ENCODE peak calls at places on chromosomes 2 and 18, in eight cellular contexts. E is GM12865, B is fibroblast of pulmonary artery, C is cardiac muscle cell, D is OCI-LY7, W is astrocyte of the spinal cord, F is GM20000, U is dorsolateral prefrontal cortex. V is an unnamed sample.
A peak's percentile ranks its signal among the peaks of the same experiment; 100 is the strongest.

GRCh38 chr2:181526014-181526413 is 68.8 kb downstream of the ITGA4 start:
- DNase-seq in E (no peak), B (no peak), C (no peak), D (no peak), W (no peak), F (no peak), U (no peak), V (no peak)

GRCh38 chr18:35572644-35573043 is 8.9 kb upstream of the GALNT1 start:
- DNase-seq in E (no peak), B (no peak), C (no peak), D (no peak), W (peak; percentile 17), F (no peak), U (no peak), V (no peak)

GRCh38 chr2:190682168-190682567 is 33.3 kb downstream of the NAB1 start:
- DNase-seq in E (no peak), B (peak; percentile 38), C (peak; percentile 8), D (no peak), W (no peak), F (no peak), U (no peak), V (no peak)

GRCh38 chr2:4972472-4972871 is 719.7 kb upstream of the SOX11 start:
- DNase-seq in E (no peak), B (no peak), C (no peak), D (no peak), W (no peak), F (no peak), U (no peak), V (no peak)

GRCh38 chr18:45715212-45715780 is 8.7 kb upstream of the SLC14A1 start:
- DNase-seq in E (no peak), B (no peak), C (no peak), D (no peak), W (no peak), F (no peak), U (no peak), V (peak; percentile 2)

GRCh38 chr2:235938611-235939010 is 229.6 kb downstream of the GBX2 start:
- DNase-seq in E (no peak), B (no peak), C (no peak), D (no peak), W (no peak), F (no peak), U (no peak), V (no peak)

GRCh38 chr18:45621068-45621511 is 5.8 kb downstream of the SLC14A2 start:
- DNase-seq in E (peak; percentile 48), B (peak; percentile 52), C (peak; percentile 65), D (peak; percentile 0), W (peak; percentile 52), F (peak; percentile 66), U (no peak), V (peak; percentile 46)

GRCh38 chr2:214985619-214986018 is 152.8 kb downstream of the ABCA12 start:
- DNase-seq in E (no peak), B (no peak), C (no peak), D (no peak), W (no peak), F (no peak), U (no peak), V (no peak)

GRCh38 chr2:118122768-118123335 is 34.6 kb downstream of the INSIG2 start:
- DNase-seq in E (peak; percentile 13), B (no peak), C (no peak), D (no peak), W (no peak), F (peak; percentile 49), U (no peak), V (no peak)

GRCh38 chr2:67037655-67038054 is 359.5 kb upstream of the ETAA1 start:
- DNase-seq in E (no peak), B (no peak), C (no peak), D (no peak), W (no peak), F (no peak), U (no peak), V (no peak)

GRCh38 chr2:234468503-234468902 is 28.4 kb downstream of the ARL4C start:
- DNase-seq in E (no peak), B (no peak), C (no peak), D (no peak), W (no peak), F (no peak), U (no peak), V (no peak)

GRCh38 chr2:68468801-68469200 is 1.4 kb downstream of the APLF start:
- DNase-seq in E (no peak), B (no peak), C (no peak), D (peak; percentile 16), W (no peak), F (no peak), U (no peak), V (no peak)

GRCh38 chr2:25257032-25257455 is 84.7 kb downstream of the DNMT3A start:
- DNase-seq in E (no peak), B (peak; percentile 56), C (peak; percentile 91), D (no peak), W (peak; percentile 71), F (no peak), U (no peak), V (no peak)

GRCh38 chr2:152647417-152648010 is 69.7 kb downstream of the PRPF40A start:
- DNase-seq in E (no peak), B (peak; percentile 29), C (peak; percentile 7), D (no peak), W (peak; percentile 62), F (no peak), U (no peak), V (no peak)

GRCh38 chr2:42046819-42047487 is 868 bp upstream of the PKDCC start:
- DNase-seq in E (no peak), B (peak; percentile 50), C (peak; percentile 64), D (no peak), W (no peak), F (no peak), U (no peak), V (no peak)

GRCh38 chr2:201408931-201409330 is 42.3 kb downstream of the TRAK2 start:
- DNase-seq in E (no peak), B (no peak), C (no peak), D (no peak), W (no peak), F (no peak), U (no peak), V (no peak)

GRCh38 chr2:70685771-70686171 is 82.2 kb downstream of the ADD2 start:
- DNase-seq in E (no peak), B (no peak), C (no peak), D (no peak), W (no peak), F (no peak), U (peak; percentile 55), V (no peak)

GRCh38 chr2:71462641-71463341 is 9.4 kb downstream of the DYSF start:
- DNase-seq in E (no peak), B (no peak), C (no peak), D (no peak), W (no peak), F (no peak), U (no peak), V (no peak)

GRCh38 chr2:13558368-13558767 is 841.6 kb downstream of the TRIB2 start:
- DNase-seq in E (peak; percentile 58), B (no peak), C (no peak), D (no peak), W (peak; percentile 93), F (no peak), U (no peak), V (no peak)

GRCh38 chr2:32479224-32479623 is 122.4 kb downstream of the BIRC6 start:
- DNase-seq in E (no peak), B (peak; percentile 17), C (no peak), D (no peak), W (peak; percentile 13), F (no peak), U (no peak), V (no peak)

GRCh38 chr2:207265849-207266248 is 100.1 kb upstream of the KLF7 start:
- DNase-seq in E (no peak), B (no peak), C (no peak), D (no peak), W (no peak), F (no peak), U (no peak), V (no peak)

GRCh38 chr2:73291461-73292315 is 1.7 kb downstream of the EGR4 start:
- DNase-seq in E (no peak), B (no peak), C (peak; percentile 17), D (no peak), W (no peak), F (peak; percentile 53), U (no peak), V (peak; percentile 7)
- TF ChIP-seq CTCF in E (no peak), B (no peak), C (no peak), D (peak; percentile 14), W (peak; percentile 16), F (no peak), U (no peak), V (no peak)

GRCh38 chr18:26803643-26804042 is 61.9 kb downstream of the AQP4 start:
- DNase-seq in E (no peak), B (no peak), C (peak; percentile 27), D (peak; percentile 14), W (no peak), F (no peak), U (no peak), V (no peak)
- TF ChIP-seq CTCF in E (no peak), B (no peak), C (no peak), D (peak; percentile 57), W (no peak), F (no peak), U (no peak), V (no peak)

GRCh38 chr18:22309191-22309590 is 108.5 kb downstream of the CTAGE1 start:
- DNase-seq in E (no peak), B (peak; percentile 63), C (no peak), D (no peak), W (peak; percentile 41), F (no peak), U (no peak), V (no peak)
- TF ChIP-seq CTCF in E (no peak), B (no peak), C (no peak), D (no peak), W (no peak), F (no peak), U (no peak), V (no peak)

GRCh38 chr18:22186484-22186971 is 17.1 kb downstream of the GATA6 start:
- DNase-seq in E (no peak), B (no peak), C (no peak), D (no peak), W (no peak), F (no peak), U (no peak), V (no peak)

GRCh38 chr18:22185723-22186386 is 16.5 kb downstream of the GATA6 start:
- DNase-seq in E (no peak), B (no peak), C (no peak), D (no peak), W (no peak), F (no peak), U (no peak), V (no peak)

GRCh38 chr18:22182884-22183610 is 13.7 kb downstream of the GATA6 start:
- DNase-seq in E (no peak), B (no peak), C (no peak), D (no peak), W (no peak), F (no peak), U (no peak), V (no peak)

GRCh38 chr18:22183647-22184161 is 14.3 kb downstream of the GATA6 start:
- DNase-seq in E (no peak), B (no peak), C (no peak), D (no peak), W (no peak), F (no peak), U (no peak), V (no peak)

DNA sequence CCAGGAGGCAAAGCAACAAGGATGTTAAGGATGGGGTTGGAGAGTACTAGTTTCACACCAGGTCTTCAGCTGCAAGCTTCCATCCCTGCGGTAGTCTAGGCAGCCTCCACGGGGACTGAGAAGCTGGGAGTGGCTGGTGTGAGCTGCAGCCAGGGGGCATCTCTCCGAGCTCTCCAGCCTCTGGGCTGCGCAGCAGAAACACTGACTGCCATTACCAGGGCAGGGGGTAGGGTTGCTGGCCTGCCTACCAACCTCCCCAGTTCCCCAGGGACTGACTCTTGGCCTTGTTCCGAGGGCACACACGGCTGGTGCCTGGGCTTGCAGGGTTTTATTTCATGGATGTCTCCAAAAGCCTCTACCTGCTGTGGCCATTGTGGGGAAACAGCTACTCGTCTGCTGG is 15.9 kb downstream of the GATA6 start:
- DNase-seq in E (no peak), B (no peak), C (no peak), D (no peak), W (no peak), F (no peak), U (no peak), V (no peak)
- TF ChIP-seq CTCF in E (no peak), B (peak; percentile 36), C (peak; percentile 36), D (no peak), W (no peak), F (no peak), U (no peak), V (no peak)

V was measured in activated CD8-positive, alpha-beta T cell treated with anti-CD3 and anti-CD28 coated beads for 36 hours.